ENCODE peak calls at places on chromosomes 4 and X, in four cellular contexts. U is HL-60, P is K562, R is GM12878. E is an unnamed sample.

GRCh38 chr4:87014284-87014782 is 79.5 kb downstream of the AFF1 start:
- DNase-seq in P (no peak), R (no peak), U (no peak), E (no peak)

GRCh38 chrX:102985182-102985581 is 48.1 kb downstream of the RAB40AL start:
- DNase-seq in R (no peak), U (peak; percentile 83), P (no peak), E (no peak)

GRCh38 chr4:106034205-106034604 is 138.9 kb downstream of the NPNT start:
- DNase-seq in U (no peak), R (no peak), P (no peak), E (no peak)

GRCh38 chr4:118680808-118681207 is 4.4 kb upstream of the METTL14 start:
- DNase-seq in P (no peak), U (no peak), R (no peak), E (no peak)

GRCh38 chr4:108624263-108625056 is 4.1 kb downstream of the RPL34 start:
- DNase-seq in U (no peak), R (no peak), P (no peak), E (no peak)

GRCh38 chr4:10534820-10535219 is 77.6 kb upstream of the ZNF518B start:
- DNase-seq in U (no peak), R (peak; percentile 26), P (no peak), E (peak; percentile 15)

GRCh38 chr4:74675673-74676279 is 118.5 kb downstream of the BTC start:
- DNase-seq in U (peak; percentile 20), R (no peak), P (peak; percentile 60), E (no peak)

GRCh38 chrX:138917781-138918180 is 206.3 kb upstream of the FGF13 start:
- DNase-seq in P (no peak), U (no peak), R (no peak), E (no peak)

GRCh38 chr4:41375561-41375960 is 118.8 kb downstream of the UCHL1 start:
- DNase-seq in P (no peak), U (no peak), R (no peak), E (no peak)

GRCh38 chr4:114535725-114536124 is 62.9 kb upstream of the UGT8 start:
- DNase-seq in U (no peak), R (no peak), P (no peak), E (no peak)

GRCh38 chrX:20066968-20067708 is 49.6 kb downstream of the MAP7D2 start:
- DNase-seq in R (no peak), P (peak; percentile 27), U (no peak), E (peak; percentile 26)

GRCh38 chrX:13091111-13091765 is 46.8 kb upstream of the FAM9C start:
- DNase-seq in U (peak; percentile 61), P (no peak), R (peak; percentile 75), E (no peak)

GRCh38 chr4:128287159-128287870 is at the start of gene PGRMC2:
- DNase-seq in R (no peak), U (no peak), P (peak; percentile 38), E (no peak)

GRCh38 chrX:137032841-137033773 is 688 bp downstream of the GPR101 start:
- DNase-seq in P (no peak), U (no peak), R (no peak), E (no peak)

GRCh38 chrX:106150701-106151100 is 17.4 kb upstream of the PWWP3B start:
- DNase-seq in P (no peak), U (no peak), R (no peak), E (no peak)

GRCh38 chrX:102659790-102660757 is 8.8 kb downstream of the GPRASP1 start:
- DNase-seq in R (peak; percentile 28), U (peak; percentile 10), P (peak; percentile 71), E (peak; percentile 27)

GRCh38 chr4:2412885-2413716 is 5.3 kb downstream of the ZFYVE28 start:
- DNase-seq in P (peak; percentile 78), R (peak; percentile 91), U (peak; percentile 93), E (peak; percentile 54)

GRCh38 chrX:154712781-154713391 is 38.0 kb downstream of the GAB3 start:
- DNase-seq in U (no peak), R (peak; percentile 68), P (no peak), E (peak; percentile 18)

GRCh38 chrX:71496476-71496875 is 36.4 kb upstream of the OGT start:
- DNase-seq in R (no peak), U (no peak), P (no peak), E (no peak)

GRCh38 chr4:113825272-113825671 is 63.7 kb upstream of the CAMK2D start:
- DNase-seq in R (peak; percentile 95), P (no peak), U (no peak), E (no peak)

GRCh38 chr4:102678107-102678506 is 82.7 kb downstream of the MANBA start:
- DNase-seq in U (no peak), R (no peak), P (no peak), E (no peak)

DNA sequence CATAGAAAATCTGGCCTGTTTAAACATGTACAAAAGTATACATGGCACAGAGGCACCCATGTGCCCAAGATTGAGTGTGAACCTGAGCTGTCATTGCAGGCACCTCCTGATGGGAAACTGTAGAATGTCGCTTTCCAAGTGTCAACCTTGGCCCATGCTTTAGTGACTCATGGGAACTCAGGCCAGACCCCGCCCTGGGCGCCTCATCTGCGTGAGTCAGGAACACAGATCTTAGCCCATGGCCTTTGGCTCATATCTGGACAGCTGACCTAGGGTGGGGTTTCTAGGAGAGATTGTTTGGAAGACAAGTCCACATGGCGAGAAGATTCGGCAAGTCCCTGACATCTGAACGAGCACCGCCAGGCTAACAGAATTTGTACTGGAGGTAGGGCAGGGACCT is 50.0 kb downstream of the CYTL1 start:
- DNase-seq in P (peak; percentile 25), U (no peak), R (no peak), E (no peak)
- TF ChIP-seq POLR2AphosphoS5 in P (no peak), U (no peak), R (no peak), E (no peak)

GRCh38 chrX:150352114-150352513 is 11.0 kb upstream of the MAMLD1 start:
- DNase-seq in R (no peak), P (no peak), U (no peak), E (no peak)
- TF ChIP-seq SPI1 in R (no peak), P (no peak), U (no peak), E (no peak)

GRCh38 chrX:40855411-40855810 is 120.1 kb upstream of the MED14 start:
- DNase-seq in R (no peak), P (no peak), U (no peak), E (no peak)
- TF ChIP-seq POLR2AphosphoS5 in R (no peak), P (no peak), U (no peak), E (no peak)

GRCh38 chrX:119983494-119983893 is 39.9 kb upstream of the NKAP start:
- DNase-seq in U (no peak), R (no peak), P (no peak), E (no peak)

GRCh38 chrX:119984652-119985051 is 41.1 kb upstream of the NKAP start:
- DNase-seq in P (no peak), U (no peak), R (no peak), E (no peak)

GRCh38 chrX:119982145-119982544 is 38.6 kb upstream of the NKAP start:
- DNase-seq in R (no peak), U (no peak), P (no peak), E (no peak)

GRCh38 chrX:119986203-119986602 is 42.7 kb upstream of the NKAP start:
- DNase-seq in R (no peak), U (no peak), P (no peak), E (no peak)

DNA sequence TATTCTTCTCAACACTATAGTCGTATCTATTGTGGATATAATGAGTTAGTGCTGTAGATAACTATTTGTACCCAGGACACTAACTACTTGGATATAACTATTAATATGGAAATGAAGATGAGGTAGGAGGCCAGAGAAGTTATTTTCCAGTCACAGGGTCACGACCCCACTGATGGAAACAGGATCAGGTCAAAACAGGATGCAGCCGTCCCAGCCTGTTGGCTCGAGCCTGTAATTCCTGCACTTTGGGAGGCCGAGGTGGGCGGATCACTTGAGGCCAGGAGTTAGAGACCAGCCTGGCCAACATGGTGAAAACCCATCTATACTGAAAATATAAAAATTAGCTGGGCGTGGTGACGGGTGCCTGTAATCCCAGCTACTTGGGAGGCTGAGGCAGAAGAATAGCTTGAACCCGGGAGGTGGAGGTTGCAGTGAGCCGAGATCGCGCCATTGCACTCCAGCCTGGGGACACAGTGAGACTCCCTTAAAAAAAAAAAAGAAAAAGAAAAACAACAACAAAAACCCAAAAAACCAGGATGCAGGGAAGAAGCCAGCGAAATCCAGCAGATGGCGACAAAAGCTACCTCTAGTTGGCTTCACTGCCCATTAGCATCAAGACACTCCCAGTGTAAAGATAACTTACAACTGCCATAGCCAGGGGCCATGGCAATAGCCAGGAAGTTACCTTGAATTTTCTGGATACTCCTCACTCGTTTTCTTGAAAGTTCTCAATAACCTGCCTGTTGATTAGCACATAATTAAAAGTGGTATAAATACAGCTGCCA is 37.9 kb upstream of the NKAP start:
- DNase-seq in U (no peak), P (peak; percentile 51), R (no peak), E (no peak)
- TF ChIP-seq SPI1 in U (no peak), P (no peak), R (no peak), E (no peak)

DNA sequence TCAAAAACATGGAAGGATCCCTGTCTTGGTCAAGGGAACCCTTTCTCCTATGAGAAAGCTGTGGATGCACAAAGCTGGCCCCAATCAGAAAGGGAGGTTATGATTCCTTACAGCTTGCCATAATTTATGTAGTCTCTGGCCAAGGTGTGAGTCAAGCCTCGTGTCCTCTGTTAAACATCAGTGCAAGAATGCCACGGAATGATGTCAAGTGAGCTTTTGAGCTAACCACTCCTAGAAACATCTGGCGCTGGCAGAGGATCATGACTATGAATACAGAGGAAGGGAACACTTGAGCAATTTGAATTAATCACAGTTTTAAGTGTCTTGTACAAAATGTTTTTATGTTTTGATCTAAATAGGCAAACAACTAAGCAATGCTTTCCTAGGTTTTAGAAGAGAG is 51.5 kb upstream of the RAP2C start:
- DNase-seq in P (no peak), R (no peak), U (no peak), E (no peak)
- TF ChIP-seq POLR2AphosphoS5 in P (no peak), R (no peak), U (no peak), E (no peak)

GRCh38 chr4:55658657-55659056 is 22.6 kb upstream of the NMU start:
- DNase-seq in U (no peak), R (no peak), P (no peak), E (no peak)

GRCh38 chr4:55666535-55666934 is 30.4 kb upstream of the NMU start:
- DNase-seq in U (no peak), R (no peak), P (no peak), E (no peak)

GRCh38 chr4:55663145-55663544 is 27.0 kb upstream of the NMU start:
- DNase-seq in U (no peak), P (no peak), R (no peak), E (no peak)

GRCh38 chr4:55661398-55662056 is 25.4 kb upstream of the NMU start:
- DNase-seq in P (no peak), U (no peak), R (no peak), E (no peak)
- TF ChIP-seq SPI1 in P (no peak), U (no peak), R (no peak), E (no peak)

DNA sequence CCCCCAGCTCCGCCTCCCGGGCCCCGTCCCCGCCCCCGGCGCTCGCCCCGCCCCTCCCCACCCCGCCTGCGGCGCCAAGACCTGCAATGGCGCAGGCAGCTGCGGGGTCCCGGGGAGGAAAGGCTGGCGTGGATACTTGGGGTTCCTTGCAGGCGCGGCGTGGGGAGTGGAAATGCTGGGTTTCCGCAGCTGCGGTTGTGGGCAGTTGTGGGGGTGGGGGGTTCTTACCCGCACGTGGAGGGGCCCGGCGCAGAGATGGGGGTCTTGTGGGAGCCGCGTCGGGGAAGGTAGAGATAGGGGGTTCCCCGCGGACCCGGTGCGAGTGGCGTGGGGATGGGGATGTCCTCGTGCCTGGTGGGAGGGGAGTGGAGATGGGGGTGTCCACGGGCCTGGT is 678 bp upstream of the ASMTL start:
- DNase-seq in R (no peak), U (no peak), P (no peak), E (no peak)
- TF ChIP-seq POLR2AphosphoS5 in R (no peak), U (no peak), P (no peak), E (no peak)

E was measured in GM12891.